ENCODE peak calls at places on chromosomes 1 and 21, in five cellular contexts. One of them, this sample, is unnamed. For H3K4me1, the result is how much of the 10 kb centered on the place peaks cover.

GRCh38 chr1:95323117-95323516 is 89.1 kb downstream of the RWDD3 start:
- DNase-seq in prostate gland: no peak
- DNase-seq in H1: no peak
- DNase-seq in SJSA1: peak
- DNase-seq in left ventricle myocardium inferior: no peak
- DNase-seq in this sample: no peak

GRCh38 chr1:67294836-67295622 is 12.6 kb upstream of the IL12RB2 start:
- DNase-seq in prostate gland: no peak
- DNase-seq in H1: no peak
- DNase-seq in SJSA1: no peak
- DNase-seq in left ventricle myocardium inferior: no peak
- DNase-seq in this sample: no peak

GRCh38 chr21:29155118-29155932 is 24.9 kb downstream of the MAP3K7CL start:
- DNase-seq in prostate gland: peak
- DNase-seq in H1: no peak
- DNase-seq in SJSA1: peak
- DNase-seq in left ventricle myocardium inferior: peak
- DNase-seq in this sample: peak

GRCh38 chr1:43789604-43790288 is 82.4 kb downstream of the ST3GAL3 start:
- DNase-seq in prostate gland: no peak
- DNase-seq in H1: no peak
- DNase-seq in SJSA1: no peak
- DNase-seq in left ventricle myocardium inferior: no peak
- DNase-seq in this sample: no peak

GRCh38 chr1:107009286-107009685 is 47.2 kb upstream of the PRMT6 start:
- DNase-seq in prostate gland: no peak
- DNase-seq in H1: no peak
- DNase-seq in SJSA1: no peak
- DNase-seq in left ventricle myocardium inferior: no peak
- DNase-seq in this sample: no peak

GRCh38 chr1:38050397-38051141 is 4.0 kb upstream of the POU3F1 start:
- DNase-seq in prostate gland: no peak
- DNase-seq in H1: no peak
- DNase-seq in SJSA1: no peak
- DNase-seq in left ventricle myocardium inferior: no peak
- DNase-seq in this sample: no peak

GRCh38 chr1:10823000-10823401 is 26.6 kb upstream of the CASZ1 start:
- DNase-seq in prostate gland: peak
- DNase-seq in H1: no peak
- DNase-seq in SJSA1: no peak
- DNase-seq in left ventricle myocardium inferior: peak
- DNase-seq in this sample: no peak

GRCh38 chr1:6581561-6582305 is 1.9 kb downstream of the ZBTB48 start:
- DNase-seq in prostate gland: no peak
- DNase-seq in H1: no peak
- DNase-seq in SJSA1: no peak
- DNase-seq in left ventricle myocardium inferior: no peak
- DNase-seq in this sample: no peak

GRCh38 chr1:228403231-228403631 is 3.4 kb downstream of the TRIM11 start:
- DNase-seq in prostate gland: no peak
- DNase-seq in H1: no peak
- DNase-seq in SJSA1: no peak
- DNase-seq in left ventricle myocardium inferior: no peak
- DNase-seq in this sample: no peak

GRCh38 chr1:41650176-41650519 is 165.7 kb upstream of the EDN2 start:
- DNase-seq in prostate gland: no peak
- DNase-seq in H1: no peak
- DNase-seq in SJSA1: no peak
- DNase-seq in left ventricle myocardium inferior: no peak
- DNase-seq in this sample: no peak

GRCh38 chr1:44544960-44545359 is 129.3 kb downstream of the TMEM53 start:
- DNase-seq in prostate gland: no peak
- DNase-seq in H1: no peak
- DNase-seq in SJSA1: no peak
- DNase-seq in left ventricle myocardium inferior: no peak
- DNase-seq in this sample: no peak

GRCh38 chr1:76260279-76260678 is 185.7 kb downstream of the ST6GALNAC3 start:
- DNase-seq in prostate gland: no peak
- DNase-seq in H1: no peak
- DNase-seq in SJSA1: no peak
- DNase-seq in left ventricle myocardium inferior: no peak
- DNase-seq in this sample: no peak

GRCh38 chr21:41627428-41627827 is 119.5 kb upstream of the TMPRSS2 start:
- DNase-seq in prostate gland: no peak
- DNase-seq in H1: no peak
- DNase-seq in SJSA1: no peak
- DNase-seq in left ventricle myocardium inferior: no peak
- DNase-seq in this sample: no peak

GRCh38 chr1:159917533-159917932 is 7.8 kb downstream of the TAGLN2 start:
- DNase-seq in prostate gland: no peak
- DNase-seq in H1: no peak
- DNase-seq in SJSA1: no peak
- DNase-seq in left ventricle myocardium inferior: no peak
- DNase-seq in this sample: no peak

GRCh38 chr1:225651376-225651871 is 1.5 kb downstream of the ENAH start:
- DNase-seq in prostate gland: no peak
- DNase-seq in H1: no peak
- DNase-seq in SJSA1: peak
- DNase-seq in left ventricle myocardium inferior: no peak
- DNase-seq in this sample: no peak

DNA sequence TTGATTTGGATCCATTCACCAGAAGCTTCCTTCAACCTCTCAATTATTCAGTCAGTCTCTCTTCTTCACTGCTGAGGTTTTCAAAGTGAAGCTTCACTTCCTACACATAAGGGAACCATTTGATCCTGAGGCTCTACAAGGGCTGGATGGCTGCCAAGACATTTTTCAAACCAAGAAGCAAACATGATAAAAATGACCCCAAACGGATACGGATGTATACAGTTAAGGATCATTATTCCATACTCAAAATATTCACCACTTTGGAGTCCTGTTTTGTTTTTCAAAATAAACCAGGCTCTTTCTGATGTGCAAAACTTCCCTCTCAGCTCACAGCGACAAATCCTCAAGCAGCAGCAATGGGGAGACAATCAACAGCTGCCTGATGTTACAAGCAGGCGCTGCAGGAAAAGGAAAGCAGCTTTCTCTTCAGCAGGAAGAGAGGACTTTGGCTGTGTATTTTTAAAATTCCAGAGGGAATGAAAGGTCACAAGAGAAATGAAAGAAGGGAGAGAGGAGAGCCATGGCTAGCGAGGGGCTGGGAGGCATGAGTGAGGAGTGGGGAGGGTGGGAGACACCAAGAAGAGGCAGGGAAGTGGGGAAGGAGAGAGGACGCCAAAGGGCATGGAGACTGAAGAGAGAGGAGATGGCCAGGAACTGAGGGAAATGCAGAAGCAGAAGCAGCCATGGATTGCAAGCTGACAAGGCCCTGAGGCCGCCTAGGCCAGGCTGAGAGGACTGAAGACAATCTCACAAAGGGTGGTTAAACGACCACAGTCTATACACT is 145.4 kb downstream of the SLC45A1 start:
- DNase-seq in prostate gland: peak
- DNase-seq in H1: no peak
- DNase-seq in SJSA1: peak
- DNase-seq in left ventricle myocardium inferior: no peak
- DNase-seq in this sample: peak
- H3K4me1 ChIP-seq in prostate gland: under half
- H3K4me1 ChIP-seq in H1: under half
- H3K4me1 ChIP-seq in SJSA1: under half
- H3K4me1 ChIP-seq in left ventricle myocardium inferior: half or more
- H3K4me1 ChIP-seq in this sample: under half

GRCh38 chr1:63486679-63487078 is 36.3 kb downstream of the ITGB3BP start:
- DNase-seq in prostate gland: no peak
- DNase-seq in H1: no peak
- DNase-seq in SJSA1: no peak
- DNase-seq in left ventricle myocardium inferior: no peak
- DNase-seq in this sample: no peak

GRCh38 chr1:63487336-63488065 is 35.5 kb downstream of the ITGB3BP start:
- DNase-seq in prostate gland: peak
- DNase-seq in H1: no peak
- DNase-seq in SJSA1: peak
- DNase-seq in left ventricle myocardium inferior: no peak
- DNase-seq in this sample: no peak
- H3K27ac ChIP-seq in prostate gland: no peak
- H3K27ac ChIP-seq in H1: no peak
- H3K27ac ChIP-seq in SJSA1: peak
- H3K27ac ChIP-seq in left ventricle myocardium inferior: peak
- H3K27ac ChIP-seq in this sample: no peak

GRCh38 chr1:204170494-204171155 is 4.5 kb upstream of the REN start:
- DNase-seq in prostate gland: no peak
- DNase-seq in H1: no peak
- DNase-seq in SJSA1: no peak
- DNase-seq in left ventricle myocardium inferior: no peak
- DNase-seq in this sample: no peak

GRCh38 chr1:204172404-204173049 is 6.4 kb upstream of the REN start:
- DNase-seq in prostate gland: no peak
- DNase-seq in H1: no peak
- DNase-seq in SJSA1: no peak
- DNase-seq in left ventricle myocardium inferior: no peak
- DNase-seq in this sample: no peak

GRCh38 chr1:204171751-204172178 is 5.6 kb upstream of the REN start:
- DNase-seq in prostate gland: no peak
- DNase-seq in H1: no peak
- DNase-seq in SJSA1: peak
- DNase-seq in left ventricle myocardium inferior: no peak
- DNase-seq in this sample: no peak

GRCh38 chr1:204167730-204168129 is 1.6 kb upstream of the REN start:
- DNase-seq in prostate gland: no peak
- DNase-seq in H1: no peak
- DNase-seq in SJSA1: no peak
- DNase-seq in left ventricle myocardium inferior: no peak
- DNase-seq in this sample: no peak

GRCh38 chr1:204169871-204170270 is 3.7 kb upstream of the REN start:
- DNase-seq in prostate gland: no peak
- DNase-seq in H1: no peak
- DNase-seq in SJSA1: no peak
- DNase-seq in left ventricle myocardium inferior: no peak
- DNase-seq in this sample: no peak
- H3K4me1 ChIP-seq in prostate gland: under half
- H3K4me1 ChIP-seq in H1: under half
- H3K4me1 ChIP-seq in SJSA1: under half
- H3K4me1 ChIP-seq in left ventricle myocardium inferior: under half
- H3K4me1 ChIP-seq in this sample: under half

DNA sequence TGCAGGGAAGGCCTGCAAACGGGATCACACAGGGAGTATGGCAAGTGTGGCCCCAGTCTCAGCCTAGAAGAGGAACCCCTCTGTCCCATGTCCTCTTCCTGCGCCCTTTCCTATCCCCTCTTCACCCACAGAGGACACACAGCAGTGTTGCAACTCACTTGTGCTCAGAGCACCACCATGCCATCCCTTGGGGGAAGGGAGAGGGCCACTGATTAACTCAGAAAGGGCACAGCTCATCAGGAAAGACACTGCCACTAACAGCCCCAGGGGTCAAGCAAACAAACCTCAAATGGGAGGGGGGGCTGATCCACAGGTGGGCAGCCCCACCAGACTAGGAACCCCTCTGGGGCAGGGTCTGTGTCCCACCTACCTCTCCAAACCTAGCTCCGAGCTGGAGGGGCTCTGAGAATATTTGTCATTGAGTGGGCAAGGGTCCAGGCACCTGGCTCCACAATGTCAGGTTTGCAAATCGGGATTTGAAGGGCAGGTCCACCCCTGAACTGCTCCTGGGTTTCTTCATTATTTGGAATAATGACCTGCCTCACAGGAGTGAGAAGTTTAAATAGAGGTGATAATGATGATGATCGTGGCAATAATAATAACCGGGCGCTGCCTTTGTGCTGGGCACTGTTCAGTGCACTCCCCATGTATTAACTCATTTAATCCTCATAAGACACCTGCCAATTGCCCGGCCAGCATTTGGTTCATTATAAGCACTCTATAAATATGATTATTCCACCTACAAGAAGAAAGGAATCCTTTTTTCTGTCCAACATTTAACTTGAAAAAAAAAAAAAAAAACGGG is 1.0 kb downstream of the ALDH4A1 start:
- DNase-seq in prostate gland: no peak
- DNase-seq in H1: no peak
- DNase-seq in SJSA1: no peak
- DNase-seq in left ventricle myocardium inferior: no peak
- DNase-seq in this sample: no peak
- H3K27ac ChIP-seq in prostate gland: peak
- H3K27ac ChIP-seq in H1: no peak
- H3K27ac ChIP-seq in SJSA1: no peak
- H3K27ac ChIP-seq in left ventricle myocardium inferior: no peak
- H3K27ac ChIP-seq in this sample: peak

GRCh38 chr1:27007909-27008582 is 4.6 kb downstream of the TENT5B start:
- DNase-seq in prostate gland: peak
- DNase-seq in H1: no peak
- DNase-seq in SJSA1: no peak
- DNase-seq in left ventricle myocardium inferior: no peak
- DNase-seq in this sample: no peak

GRCh38 chr1:27011976-27012563 is 580 bp downstream of the TENT5B start:
- DNase-seq in prostate gland: no peak
- DNase-seq in H1: no peak
- DNase-seq in SJSA1: no peak
- DNase-seq in left ventricle myocardium inferior: no peak
- DNase-seq in this sample: no peak

GRCh38 chr1:27011058-27011764 is 1.4 kb downstream of the TENT5B start:
- DNase-seq in prostate gland: peak
- DNase-seq in H1: no peak
- DNase-seq in SJSA1: peak
- DNase-seq in left ventricle myocardium inferior: no peak
- DNase-seq in this sample: no peak

GRCh38 chr1:27010226-27010994 is 2.2 kb downstream of the TENT5B start:
- DNase-seq in prostate gland: no peak
- DNase-seq in H1: no peak
- DNase-seq in SJSA1: no peak
- DNase-seq in left ventricle myocardium inferior: no peak
- DNase-seq in this sample: no peak

DNA sequence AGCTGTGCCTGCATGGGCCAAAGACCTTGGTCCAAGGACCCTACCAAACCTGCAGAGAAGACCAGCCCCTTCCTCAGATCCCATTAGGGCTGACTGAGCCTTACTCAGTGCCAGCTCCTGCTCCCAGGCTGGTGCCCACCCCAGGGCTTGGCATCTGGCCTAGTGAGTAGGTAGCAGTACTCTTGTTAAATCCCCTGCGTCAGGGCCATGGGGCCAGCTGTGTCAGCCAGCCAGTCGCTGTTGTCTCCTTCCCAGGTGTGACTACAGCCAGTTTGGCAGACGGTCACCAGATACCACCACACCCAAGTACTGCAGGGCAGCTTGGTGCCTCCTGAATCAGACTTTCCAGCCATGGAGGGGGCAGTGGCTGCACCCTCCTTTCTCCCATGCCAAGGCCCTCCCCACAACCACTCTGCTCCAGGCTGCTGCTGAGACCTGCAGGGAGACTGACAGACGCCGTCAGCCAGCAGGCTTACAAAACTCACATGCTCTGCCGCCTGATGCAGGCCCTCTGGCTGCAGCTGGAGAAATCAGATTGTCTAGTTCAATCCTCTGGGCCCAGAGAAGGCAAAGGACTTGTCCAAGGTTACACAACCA is 3.0 kb downstream of the TENT5B start:
- DNase-seq in prostate gland: peak
- DNase-seq in H1: no peak
- DNase-seq in SJSA1: no peak
- DNase-seq in left ventricle myocardium inferior: peak
- DNase-seq in this sample: no peak
- H3K4me1 ChIP-seq in prostate gland: under half
- H3K4me1 ChIP-seq in H1: under half
- H3K4me1 ChIP-seq in SJSA1: under half
- H3K4me1 ChIP-seq in left ventricle myocardium inferior: half or more
- H3K4me1 ChIP-seq in this sample: under half

This sample was measured in gastrocnemius medialis.